ENCODE peak calls at places on chromosomes 12 and 14, in nine cellular contexts. O is left ventricle myocardium inferior, M is AG10803, U is T-helper 17 cell, W is right cardiac atrium, H is lower lobe of right lung, R is occipital lobe, J is cardiac fibroblast, V is heart left ventricle. E is an unnamed sample.

GRCh38 chr12:22653075-22653474 is 28.1 kb downstream of the ETNK1 start:
- DNase-seq in O (no peak), M (peak), U (no peak), W (no peak), H (no peak), R (no peak), J (peak), V (no peak), E (no peak)

GRCh38 chr14:105337966-105338365 is 23.4 kb downstream of the PACS2 start:
- DNase-seq in O (peak), M (peak), U (no peak), W (peak), H (peak), R (peak), J (peak), V (no peak), E (no peak)

GRCh38 chr14:32761381-32761968 is 177.2 kb upstream of the NPAS3 start:
- DNase-seq in O (no peak), M (peak), U (no peak), W (no peak), H (no peak), R (no peak), J (peak), V (no peak), E (no peak)

GRCh38 chr12:94149781-94150482 is 1.6 kb downstream of the PLXNC1 start:
- DNase-seq in O (peak), M (no peak), U (peak), W (peak), H (peak), R (no peak), J (peak), V (peak), E (no peak)

GRCh38 chr12:108666326-108666995 is 32.8 kb upstream of the SELPLG start:
- DNase-seq in O (peak), M (peak), U (no peak), W (peak), H (no peak), R (no peak), J (peak), V (no peak), E (no peak)

GRCh38 chr14:26765768-26766550 is 168.1 kb upstream of the NOVA1 start:
- DNase-seq in O (peak), M (peak), U (no peak), W (peak), H (no peak), R (no peak), J (peak), V (no peak), E (no peak)

GRCh38 chr14:99512110-99512449 is 30.9 kb downstream of the CCNK start:
- DNase-seq in O (no peak), M (no peak), U (no peak), W (no peak), H (no peak), R (no peak), J (no peak), V (no peak), E (peak)

GRCh38 chr14:22106700-22107697 is 433.4 kb upstream of the OR4E1 start:
- DNase-seq in O (no peak), M (no peak), U (no peak), W (no peak), H (no peak), R (no peak), J (no peak), V (no peak), E (no peak)

GRCh38 chr14:102594514-102595175 is 2.2 kb downstream of the RCOR1 start:
- DNase-seq in O (peak), M (peak), U (no peak), W (peak), H (peak), R (no peak), J (peak), V (no peak), E (peak)

GRCh38 chr14:88354358-88354757 is 31.1 kb upstream of the SPATA7 start:
- DNase-seq in O (no peak), M (no peak), U (no peak), W (no peak), H (no peak), R (no peak), J (no peak), V (no peak), E (no peak)